ENCODE peak calls at places on chromosomes 16 and 17, in seven cellular contexts. One of them, this sample, is unnamed.

GRCh38 chr16:24522751-24523150 is 16.6 kb upstream of the RBBP6 start:
- DNase-seq in mucosa of gallbladder: no peak
- DNase-seq in memory B cell: no peak
- DNase-seq in left ventricle myocardium inferior: no peak
- DNase-seq in effector CD4-positive, alpha-beta T cell: no peak
- DNase-seq in frontal cortex: no peak
- DNase-seq in right cardiac atrium: no peak
- DNase-seq in this sample: no peak

GRCh38 chr17:8552582-8553320 is 77.8 kb downstream of the MYH10 start:
- DNase-seq in mucosa of gallbladder: no peak
- DNase-seq in memory B cell: no peak
- DNase-seq in left ventricle myocardium inferior: no peak
- DNase-seq in effector CD4-positive, alpha-beta T cell: no peak
- DNase-seq in frontal cortex: no peak
- DNase-seq in right cardiac atrium: no peak
- DNase-seq in this sample: no peak

GRCh38 chr17:9268546-9268945 is 247.2 kb downstream of the NTN1 start:
- DNase-seq in mucosa of gallbladder: no peak
- DNase-seq in memory B cell: no peak
- DNase-seq in left ventricle myocardium inferior: no peak
- DNase-seq in effector CD4-positive, alpha-beta T cell: no peak
- DNase-seq in frontal cortex: no peak
- DNase-seq in right cardiac atrium: no peak
- DNase-seq in this sample: no peak

GRCh38 chr17:72376486-72377345 is 255.9 kb downstream of the SOX9 start:
- DNase-seq in mucosa of gallbladder: no peak
- DNase-seq in memory B cell: no peak
- DNase-seq in left ventricle myocardium inferior: no peak
- DNase-seq in effector CD4-positive, alpha-beta T cell: no peak
- DNase-seq in frontal cortex: no peak
- DNase-seq in right cardiac atrium: no peak
- DNase-seq in this sample: no peak

GRCh38 chr16:86899757-86900156 is 321.4 kb downstream of the FOXL1 start:
- DNase-seq in mucosa of gallbladder: no peak
- DNase-seq in memory B cell: no peak
- DNase-seq in left ventricle myocardium inferior: no peak
- DNase-seq in effector CD4-positive, alpha-beta T cell: no peak
- DNase-seq in frontal cortex: no peak
- DNase-seq in right cardiac atrium: no peak
- DNase-seq in this sample: no peak

GRCh38 chr17:76462556-76463290 is 4.7 kb upstream of the AANAT start:
- DNase-seq in mucosa of gallbladder: no peak
- DNase-seq in memory B cell: no peak
- DNase-seq in left ventricle myocardium inferior: no peak
- DNase-seq in effector CD4-positive, alpha-beta T cell: no peak
- DNase-seq in frontal cortex: no peak
- DNase-seq in right cardiac atrium: no peak
- DNase-seq in this sample: no peak

GRCh38 chr17:7024402-7024785 is 1.5 kb downstream of the BCL6B start:
- DNase-seq in mucosa of gallbladder: no peak
- DNase-seq in memory B cell: no peak
- DNase-seq in left ventricle myocardium inferior: no peak
- DNase-seq in effector CD4-positive, alpha-beta T cell: no peak
- DNase-seq in frontal cortex: no peak
- DNase-seq in right cardiac atrium: peak; percentile 25
- DNase-seq in this sample: no peak

GRCh38 chr17:72640415-72641165 is 451.9 kb downstream of the SLC39A11 start:
- DNase-seq in mucosa of gallbladder: peak; percentile 61
- DNase-seq in memory B cell: no peak
- DNase-seq in left ventricle myocardium inferior: no peak
- DNase-seq in effector CD4-positive, alpha-beta T cell: no peak
- DNase-seq in frontal cortex: no peak
- DNase-seq in right cardiac atrium: no peak
- DNase-seq in this sample: no peak

This sample was measured in left lobe of liver.